ENCODE peak calls at places on chromosomes 5 and 9, in seven cellular contexts. F is iPS DF 6.9; E is NAMALWA; P is stimulated activated CD4-positive, alpha-beta T cell treated with anti-CD3 and anti-CD28 coated beads, Interleukin-1b, Interleukin-23, amount 100 ng/mL, for 24 hours; D is myocyte; M is HS-5; K is M059J. O is an unnamed sample.

GRCh38 chr9:107260437-107261081 is 22.5 kb upstream of the RAD23B start:
- DNase-seq in F (no peak), E (peak; percentile 84), P (no peak), D (no peak), M (no peak), K (peak; percentile 67), O (peak; percentile 86)

GRCh38 chr9:109652971-109653370 is 127.0 kb upstream of the PALM2AKAP2 start:
- DNase-seq in F (no peak), E (no peak), P (no peak), D (peak; percentile 47), M (peak; percentile 19), K (peak; percentile 75), O (no peak)

GRCh38 chr5:173858025-173858674 is 30.0 kb upstream of the CPEB4 start:
- DNase-seq in F (no peak), E (no peak), P (no peak), D (no peak), M (no peak), K (no peak), O (no peak)

GRCh38 chr9:1100945-1101344 is 50.8 kb downstream of the DMRT2 start:
- DNase-seq in F (peak; percentile 60), E (no peak), P (no peak), D (peak; percentile 20), M (no peak), K (peak; percentile 22), O (peak; percentile 22)

GRCh38 chr5:180097163-180097894 is 25.8 kb upstream of the RNF130 start:
- DNase-seq in F (no peak), E (no peak), P (no peak), D (no peak), M (no peak), K (no peak), O (no peak)

GRCh38 chr5:651296-652022 is 39.3 kb downstream of the CEP72 start:
- DNase-seq in F (no peak), E (no peak), P (no peak), D (no peak), M (no peak), K (no peak), O (no peak)

GRCh38 chr5:139708877-139709586 is 60.9 kb downstream of the CXXC5 start:
- DNase-seq in F (no peak), E (peak; percentile 63), P (no peak), D (peak; percentile 96), M (no peak), K (peak; percentile 97), O (no peak)

GRCh38 chr9:117434568-117434967 is 19.7 kb upstream of the ASTN2 start:
- DNase-seq in F (no peak), E (no peak), P (no peak), D (peak; percentile 77), M (no peak), K (no peak), O (no peak)

GRCh38 chr5:761854-762685 is 22.5 kb downstream of the ZDHHC11B start:
- DNase-seq in F (no peak), E (no peak), P (no peak), D (no peak), M (no peak), K (no peak), O (no peak)

GRCh38 chr9:134052491-134052890 is 15.3 kb downstream of the BRD3 start:
- DNase-seq in F (no peak), E (no peak), P (no peak), D (no peak), M (no peak), K (no peak), O (no peak)

GRCh38 chr9:124389146-124389939 is 25.9 kb downstream of the PSMB7 start:
- DNase-seq in F (no peak), E (no peak), P (no peak), D (no peak), M (no peak), K (no peak), O (no peak)

GRCh38 chr5:157594237-157594636 is 18.7 kb upstream of the ADAM19 start:
- DNase-seq in F (no peak), E (peak; percentile 48), P (no peak), D (no peak), M (no peak), K (no peak), O (no peak)

GRCh38 chr9:125467341-125467740 is 205.7 kb downstream of the GAPVD1 start:
- DNase-seq in F (no peak), E (no peak), P (no peak), D (no peak), M (no peak), K (no peak), O (no peak)

GRCh38 chr5:95959964-95960801 is 1.5 kb downstream of the ELL2 start:
- DNase-seq in F (no peak), E (peak; percentile 10), P (no peak), D (peak; percentile 60), M (no peak), K (peak; percentile 33), O (no peak)

GRCh38 chr5:115816226-115817042 is at the start of gene CDO1:
- DNase-seq in F (no peak), E (no peak), P (no peak), D (peak; percentile 60), M (no peak), K (peak; percentile 33), O (no peak)

GRCh38 chr5:124923131-124923530 is 176.7 kb upstream of the ZNF608 start:
- DNase-seq in F (no peak), E (peak; percentile 37), P (no peak), D (peak; percentile 32), M (no peak), K (no peak), O (peak; percentile 38)

GRCh38 chr9:90546200-90546599 is 96.4 kb downstream of the DIRAS2 start:
- DNase-seq in F (no peak), E (peak; percentile 29), P (no peak), D (peak; percentile 87), M (peak; percentile 92), K (peak; percentile 86), O (no peak)

GRCh38 chr9:70595211-70595610 is 180.8 kb upstream of the KLF9 start:
- DNase-seq in F (no peak), E (no peak), P (no peak), D (no peak), M (no peak), K (no peak), O (no peak)

GRCh38 chr9:7489018-7489417 is 310.6 kb downstream of the DMAC1 start:
- DNase-seq in F (no peak), E (no peak), P (no peak), D (no peak), M (no peak), K (no peak), O (no peak)

GRCh38 chr9:70083429-70083828 is 39.8 kb downstream of the MAMDC2 start:
- DNase-seq in F (no peak), E (no peak), P (no peak), D (no peak), M (no peak), K (peak; percentile 61), O (no peak)

GRCh38 chr9:96021616-96022444 is 146.3 kb downstream of the ERCC6L2 start:
- DNase-seq in F (no peak), E (no peak), P (no peak), D (no peak), M (no peak), K (peak; percentile 10), O (no peak)

GRCh38 chr5:5419291-5420210 is 2.9 kb upstream of the ICE1 start:
- DNase-seq in F (no peak), E (peak; percentile 67), P (no peak), D (peak; percentile 79), M (peak; percentile 44), K (peak; percentile 69), O (peak; percentile 27)

GRCh38 chr5:56961746-56962145 is 9.8 kb upstream of the MIER3 start:
- DNase-seq in F (no peak), E (no peak), P (no peak), D (no peak), M (no peak), K (no peak), O (no peak)

GRCh38 chr9:91914404-91914803 is 35.6 kb downstream of the ROR2 start:
- DNase-seq in F (no peak), E (no peak), P (no peak), D (no peak), M (no peak), K (no peak), O (no peak)

GRCh38 chr5:29197636-29198035 is 1995.8 kb upstream of the CDH6 start:
- DNase-seq in F (no peak), E (no peak), P (no peak), D (no peak), M (peak; percentile 67), K (peak; percentile 1), O (no peak)

GRCh38 chr5:6687501-6687900 is 25.7 kb upstream of the TENT4A start:
- DNase-seq in F (no peak), E (no peak), P (no peak), D (no peak), M (no peak), K (no peak), O (no peak)

GRCh38 chr5:149550267-149550582 is 1.0 kb downstream of the CSNK1A1 start:
- DNase-seq in F (no peak), E (no peak), P (no peak), D (no peak), M (no peak), K (peak; percentile 66), O (no peak)

GRCh38 chr5:113296681-113297080 is 138.1 kb downstream of the TSSK1B start:
- DNase-seq in F (no peak), E (no peak), P (no peak), D (no peak), M (no peak), K (peak; percentile 12), O (no peak)

GRCh38 chr5:124007675-124008398 is 495.9 kb downstream of the CSNK1G3 start:
- DNase-seq in F (no peak), E (peak; percentile 9), P (no peak), D (no peak), M (no peak), K (no peak), O (peak; percentile 49)

GRCh38 chr9:27505744-27506161 is 18.3 kb upstream of the IFNK start:
- DNase-seq in F (no peak), E (no peak), P (no peak), D (no peak), M (no peak), K (peak; percentile 68), O (no peak)

GRCh38 chr5:133519191-133519590 is 93.2 kb downstream of the FSTL4 start:
- DNase-seq in F (no peak), E (no peak), P (no peak), D (no peak), M (no peak), K (no peak), O (no peak)

GRCh38 chr5:93277001-93277400 is 304.0 kb downstream of the NR2F1-AS1 start:
- DNase-seq in F (no peak), E (no peak), P (no peak), D (no peak), M (no peak), K (peak; percentile 35), O (no peak)

GRCh38 chr5:157166494-157167218 is 592 bp upstream of the GARIN3 start:
- DNase-seq in F (no peak), E (no peak), P (no peak), D (no peak), M (no peak), K (no peak), O (no peak)

GRCh38 chr9:128946945-128947422 is 419 bp downstream of the DOLK start:
- DNase-seq in F (no peak), E (no peak), P (no peak), D (no peak), M (no peak), K (peak; percentile 42), O (no peak)

GRCh38 chr5:112691758-112692157 is 45.9 kb upstream of the APC start:
- DNase-seq in F (no peak), E (peak; percentile 85), P (no peak), D (no peak), M (no peak), K (peak; percentile 33), O (peak; percentile 71)

GRCh38 chr5:36090033-36090432 is 23.4 kb upstream of the UGT3A2 start:
- DNase-seq in F (peak; percentile 64), E (peak; percentile 81), P (no peak), D (peak; percentile 73), M (peak; percentile 26), K (peak; percentile 58), O (peak; percentile 32)

O was measured in OCI-LY7.